ENCODE peak calls at places on chromosomes 12 and 14, in seven cellular contexts. R is A549, E is pancreas, K is adrenal gland, W is K562, F is thyroid gland, G is neuronal stem cell. L is an unnamed sample. For H3K4me1, the result is how much of the 10 kb centered on the place peaks cover.

GRCh38 chr14:55111122-55111705 is 17.8 kb upstream of the LGALS3 start:
- DNase-seq in R (no peak), E (no peak), K (no peak), W (no peak), F (no peak), G (no peak), L (no peak)

GRCh38 chr12:101604132-101604531 is 9.4 kb downstream of the MYBPC1 start:
- DNase-seq in R (no peak), E (no peak), K (no peak), W (no peak), F (no peak), G (no peak), L (peak)

GRCh38 chr12:111251099-111251498 is 117.8 kb downstream of the PHETA1 start:
- DNase-seq in R (no peak), E (no peak), K (no peak), W (no peak), F (no peak), G (no peak), L (no peak)

GRCh38 chr14:79091381-79091963 is 921.3 kb downstream of the NRXN3 start:
- DNase-seq in R (no peak), E (no peak), K (no peak), W (no peak), F (no peak), G (peak), L (no peak)

GRCh38 chr12:72110814-72111615 is 161.2 kb upstream of the TRHDE start:
- DNase-seq in R (no peak), E (no peak), K (no peak), W (no peak), F (no peak), G (no peak), L (no peak)

GRCh38 chr14:101705733-101706508 is 55.6 kb upstream of the PPP2R5C start:
- DNase-seq in R (no peak), E (no peak), K (peak), W (no peak), F (peak), G (peak), L (peak)

GRCh38 chr12:122097641-122098364 is 19.2 kb downstream of the MLXIP start:
- DNase-seq in R (peak), E (peak), K (peak), W (peak), F (peak), G (no peak), L (peak)

GRCh38 chr12:9906888-9907287 is 25.3 kb downstream of the CLEC2A start:
- DNase-seq in R (no peak), E (no peak), K (no peak), W (no peak), F (no peak), G (no peak), L (peak)

GRCh38 chr14:54186821-54187365 is 209.9 kb upstream of the CDKN3 start:
- DNase-seq in R (no peak), E (no peak), K (no peak), W (no peak), F (no peak), G (no peak), L (no peak)

GRCh38 chr14:35234007-35234406 is 58.2 kb upstream of the PSMA6 start:
- DNase-seq in R (no peak), E (no peak), K (no peak), W (no peak), F (no peak), G (no peak), L (no peak)

GRCh38 chr12:92068441-92068840 is 77.2 kb downstream of the BTG1 start:
- DNase-seq in R (peak), E (no peak), K (no peak), W (no peak), F (no peak), G (no peak), L (peak)

GRCh38 chr12:122346054-122346453 is 76.4 kb downstream of the CLIP1 start:
- DNase-seq in R (no peak), E (no peak), K (no peak), W (no peak), F (no peak), G (no peak), L (no peak)

GRCh38 chr12:1532796-1533195 is 61.6 kb downstream of the FBXL14 start:
- DNase-seq in R (no peak), E (no peak), K (no peak), W (no peak), F (no peak), G (no peak), L (no peak)

GRCh38 chr14:89304972-89305703 is 111.9 kb downstream of the FOXN3 start:
- DNase-seq in R (no peak), E (no peak), K (peak), W (no peak), F (no peak), G (no peak), L (no peak)

GRCh38 chr12:46946137-46946536 is 120.3 kb upstream of the SLC38A4 start:
- DNase-seq in R (no peak), E (no peak), K (no peak), W (no peak), F (no peak), G (no peak), L (no peak)

GRCh38 chr14:53187921-53188463 is 34.9 kb upstream of the DDHD1 start:
- DNase-seq in R (no peak), E (no peak), K (no peak), W (no peak), F (no peak), G (no peak), L (no peak)

GRCh38 chr12:90335561-90335960 is 619.4 kb downstream of the CCER1 start:
- DNase-seq in R (no peak), E (no peak), K (no peak), W (no peak), F (no peak), G (no peak), L (no peak)

GRCh38 chr14:58749066-58749669 is 111.4 kb downstream of the DACT1 start:
- DNase-seq in R (peak), E (no peak), K (peak), W (peak), F (no peak), G (no peak), L (peak)

GRCh38 chr12:128976120-128976519 is 122.8 kb downstream of the GLT1D1 start:
- DNase-seq in R (peak), E (no peak), K (no peak), W (peak), F (peak), G (peak), L (peak)

DNA sequence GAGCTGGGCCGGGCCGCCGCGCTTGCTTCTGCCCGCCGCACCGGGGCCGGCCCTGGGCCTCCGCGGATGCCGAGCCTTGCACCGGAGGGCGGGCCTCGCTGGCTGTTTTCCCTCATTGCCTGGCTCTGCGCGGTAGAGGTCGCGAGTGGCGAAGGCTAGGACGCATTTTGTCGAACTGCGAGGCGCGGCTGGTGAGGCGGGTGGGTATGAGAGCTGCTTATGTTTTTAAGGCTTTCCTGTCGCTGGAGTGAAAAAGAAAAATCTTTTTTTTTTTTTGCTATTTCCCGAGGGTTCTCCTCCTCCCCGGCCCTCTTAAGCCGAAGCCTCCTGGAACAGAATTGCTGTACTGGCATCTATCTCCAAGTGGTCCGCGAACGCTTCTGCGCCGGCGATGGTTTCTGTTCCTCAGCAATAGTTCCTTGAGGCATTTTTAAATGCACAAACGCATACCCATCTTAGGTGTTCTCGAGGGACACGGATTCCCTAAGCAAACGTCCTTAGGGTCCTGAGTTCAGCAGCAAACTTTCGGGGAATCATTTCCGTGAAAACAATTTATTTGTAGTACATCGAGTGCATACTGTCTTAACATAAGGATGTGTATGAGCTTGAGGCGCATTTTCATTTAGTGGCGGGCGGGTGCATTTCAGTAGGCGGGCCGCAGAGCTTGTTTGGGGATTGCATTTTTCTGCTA is 631 bp downstream of the RESF1 start:
- DNase-seq in R (peak), E (no peak), K (peak), W (no peak), F (peak), G (peak), L (peak)
- H3K4me1 ChIP-seq in R (under half), E (under half), K (under half), W (under half), F (under half), G (under half), L (under half)

GRCh38 chr12:32505067-32505466 is 105.7 kb downstream of the FGD4 start:
- DNase-seq in R (no peak), E (no peak), K (no peak), W (no peak), F (no peak), G (no peak), L (no peak)
- H3K4me1 ChIP-seq in R (under half), E (under half), K (under half), W (under half), F (under half), G (under half), L (under half)

GRCh38 chr14:73740921-73741326 is 26.7 kb upstream of the PNMA1 start:
- DNase-seq in R (peak), E (peak), K (peak), W (peak), F (peak), G (no peak), L (peak)
- H3K4me1 ChIP-seq in R (half or more), E (under half), K (half or more), W (half or more), F (half or more), G (under half), L (under half)

GRCh38 chr12:3421191-3421590 is 69.8 kb upstream of the PRMT8 start:
- DNase-seq in R (no peak), E (no peak), K (no peak), W (no peak), F (no peak), G (no peak), L (no peak)

GRCh38 chr12:3418609-3419469 is 72.2 kb upstream of the PRMT8 start:
- DNase-seq in R (no peak), E (no peak), K (no peak), W (no peak), F (no peak), G (no peak), L (no peak)

GRCh38 chr12:3417937-3418336 is 73.1 kb upstream of the PRMT8 start:
- DNase-seq in R (no peak), E (no peak), K (no peak), W (no peak), F (no peak), G (no peak), L (no peak)

GRCh38 chr12:3420693-3421092 is 70.3 kb upstream of the PRMT8 start:
- DNase-seq in R (no peak), E (no peak), K (no peak), W (no peak), F (no peak), G (no peak), L (no peak)

DNA sequence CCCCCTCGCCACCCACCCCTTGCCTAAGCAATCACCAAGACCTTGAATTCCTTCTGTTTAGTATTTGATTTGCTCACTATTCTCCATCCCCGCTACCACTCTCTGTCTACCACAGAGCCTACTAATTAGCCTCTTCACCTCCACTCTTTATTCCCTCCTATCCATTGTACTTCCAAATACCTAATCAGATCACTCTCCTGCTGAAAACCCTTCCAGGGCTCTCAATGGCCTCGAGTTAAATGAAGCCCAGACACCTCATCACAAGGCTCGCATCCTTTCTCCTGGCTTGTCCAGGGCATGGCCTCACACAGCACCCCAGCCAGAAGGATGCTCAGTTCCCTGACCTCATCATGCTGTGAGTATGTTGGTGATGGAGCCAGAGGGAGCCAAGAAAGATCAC is 71.5 kb upstream of the PRMT8 start:
- DNase-seq in R (no peak), E (no peak), K (no peak), W (no peak), F (no peak), G (peak), L (no peak)
- H3K4me1 ChIP-seq in R (under half), E (under half), K (under half), W (under half), F (under half), G (under half), L (under half)

DNA sequence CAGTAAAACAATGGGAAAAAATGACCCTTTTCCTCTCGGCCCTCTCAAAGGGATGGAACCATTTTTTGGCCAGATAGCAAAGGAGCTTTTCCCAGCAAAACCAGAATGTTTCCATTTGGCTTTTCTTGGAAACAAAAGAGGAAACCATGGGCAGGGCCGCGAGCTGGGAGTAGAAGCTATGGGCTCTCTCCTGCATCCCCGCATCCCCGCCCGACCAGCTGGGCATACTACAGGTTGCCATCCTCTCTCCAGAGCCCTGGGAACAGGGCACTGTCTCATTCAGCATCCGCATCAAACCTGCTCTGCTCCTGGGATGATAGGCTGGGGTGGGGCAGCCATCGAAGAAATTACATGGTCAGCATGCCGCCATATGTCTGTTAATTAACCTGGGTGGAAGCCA is 20.9 kb downstream of the CD9 start:
- DNase-seq in R (no peak), E (no peak), K (no peak), W (no peak), F (no peak), G (no peak), L (no peak)
- H3K4me1 ChIP-seq in R (under half), E (under half), K (half or more), W (under half), F (half or more), G (under half), L (under half)

GRCh38 chr12:59067068-59067467 is 146.8 kb upstream of the LRIG3 start:
- DNase-seq in R (peak), E (no peak), K (no peak), W (no peak), F (no peak), G (no peak), L (no peak)

GRCh38 chr12:59066445-59066844 is 146.1 kb upstream of the LRIG3 start:
- DNase-seq in R (no peak), E (no peak), K (no peak), W (no peak), F (no peak), G (no peak), L (peak)

GRCh38 chr12:59075141-59075540 is 154.8 kb upstream of the LRIG3 start:
- DNase-seq in R (no peak), E (no peak), K (no peak), W (no peak), F (no peak), G (no peak), L (no peak)

GRCh38 chr12:59070534-59070933 is 150.2 kb upstream of the LRIG3 start:
- DNase-seq in R (no peak), E (no peak), K (no peak), W (no peak), F (no peak), G (no peak), L (no peak)

DNA sequence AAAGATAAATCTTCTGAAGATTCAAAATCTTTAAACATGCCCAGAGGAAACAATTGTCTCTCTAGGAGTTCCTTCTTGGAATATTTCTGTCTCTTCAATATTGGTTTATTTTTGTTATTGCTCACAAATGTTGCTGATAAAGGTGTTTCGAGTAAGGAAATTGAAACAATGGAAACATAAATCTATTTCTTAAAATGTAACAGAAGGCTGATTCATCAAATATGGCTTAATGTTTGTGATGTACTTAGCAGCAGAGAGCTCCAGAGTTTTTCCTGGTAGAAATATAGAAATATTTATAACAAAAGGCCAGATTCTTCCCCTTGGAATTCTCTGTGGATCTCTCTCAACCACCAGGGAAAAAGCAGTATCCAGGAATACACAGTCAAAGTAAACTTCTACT is 149.2 kb upstream of the LRIG3 start:
- DNase-seq in R (no peak), E (no peak), K (no peak), W (no peak), F (no peak), G (no peak), L (no peak)
- H3K4me1 ChIP-seq in R (under half), E (under half), K (under half), W (under half), F (under half), G (under half), L (under half)

GRCh38 chr12:29726741-29727348 is 56.9 kb downstream of the TMTC1 start:
- DNase-seq in R (no peak), E (no peak), K (no peak), W (no peak), F (no peak), G (no peak), L (no peak)

GRCh38 chr12:29722164-29722563 is 61.6 kb downstream of the TMTC1 start:
- DNase-seq in R (no peak), E (no peak), K (no peak), W (no peak), F (no peak), G (no peak), L (no peak)

GRCh38 chr12:29726321-29726692 is 57.4 kb downstream of the TMTC1 start:
- DNase-seq in R (no peak), E (no peak), K (no peak), W (no peak), F (no peak), G (no peak), L (no peak)

GRCh38 chr12:29728033-29728432 is 55.7 kb downstream of the TMTC1 start:
- DNase-seq in R (no peak), E (no peak), K (no peak), W (no peak), F (no peak), G (no peak), L (no peak)

DNA sequence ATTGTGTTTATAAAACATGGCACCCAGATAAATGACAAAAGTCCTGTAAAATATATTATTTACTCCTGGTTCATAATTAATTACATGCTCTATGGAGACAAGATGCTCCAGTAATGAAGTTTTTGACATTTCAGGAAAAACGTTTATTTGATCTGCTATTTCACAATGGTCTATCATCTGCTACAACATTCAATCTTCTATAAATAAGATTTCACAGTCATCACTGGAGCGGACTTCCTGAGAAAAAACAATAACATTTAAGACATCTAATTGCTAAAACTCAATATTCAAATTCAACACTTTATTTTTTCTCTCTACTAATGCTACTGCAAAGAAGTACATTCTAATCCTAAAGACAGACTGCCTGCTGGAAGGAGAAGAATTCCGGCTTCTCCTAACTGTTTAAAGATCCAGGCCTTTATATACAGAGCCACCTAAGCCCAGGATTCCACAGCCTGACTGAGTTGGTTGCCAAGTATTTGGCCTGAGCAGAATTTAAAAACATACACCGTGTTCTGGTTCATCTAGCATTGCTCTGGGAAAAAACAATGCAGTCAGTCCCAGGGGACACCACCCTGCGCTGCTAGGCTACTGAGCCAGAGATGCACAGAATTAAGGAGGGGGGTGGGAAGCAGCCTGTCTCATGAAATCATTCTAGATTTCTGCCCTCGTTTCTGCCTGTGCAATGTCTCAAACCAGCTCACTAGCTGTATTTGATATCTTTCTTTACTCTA is 58.0 kb downstream of the TMTC1 start:
- DNase-seq in R (no peak), E (no peak), K (no peak), W (no peak), F (peak), G (no peak), L (no peak)
- H3K4me1 ChIP-seq in R (under half), E (under half), K (under half), W (under half), F (under half), G (under half), L (under half)